ENCODE peak calls at places on chromosomes 13 and 19, in six cellular contexts. J is A549, C is IMR-90, W is SK-N-SH, U is HepG2, Q is GM12878. Y is an unnamed sample.
A peak's percentile ranks its signal among the peaks of the same experiment; 100 is the strongest.

GRCh38 chr13:65985632-65986031 is 1244.5 kb downstream of the PCDH9 start:
- DNase-seq in J (no peak), C (no peak), W (no peak), U (peak; percentile 16), Q (no peak), Y (no peak)

GRCh38 chr13:114151031-114151430 is 18.6 kb upstream of the RASA3 start:
- DNase-seq in J (no peak), C (no peak), W (peak; percentile 7), U (no peak), Q (no peak), Y (no peak)

GRCh38 chr19:56142087-56142787 is 1.1 kb downstream of the ZNF444 start:
- DNase-seq in J (no peak), C (no peak), W (no peak), U (peak; percentile 97), Q (no peak), Y (no peak)

GRCh38 chr19:16564842-16565241 is 7.4 kb downstream of the SLC35E1 start:
- DNase-seq in J (no peak), C (no peak), W (no peak), U (no peak), Q (no peak), Y (peak; percentile 2)

GRCh38 chr13:114106991-114107685 is 25.3 kb downstream of the RASA3 start:
- DNase-seq in J (no peak), C (no peak), W (no peak), U (no peak), Q (no peak), Y (no peak)

GRCh38 chr19:19459707-19460251 is 54.3 kb downstream of the GATAD2A start:
- DNase-seq in J (no peak), C (peak; percentile 87), W (no peak), U (no peak), Q (no peak), Y (no peak)

GRCh38 chr13:21326155-21327030 is 132.7 kb downstream of the ZDHHC20 start:
- DNase-seq in J (no peak), C (peak; percentile 46), W (peak; percentile 70), U (no peak), Q (no peak), Y (no peak)

GRCh38 chr13:53920916-53921315 is 892.3 kb downstream of the OLFM4 start:
- DNase-seq in J (no peak), C (no peak), W (no peak), U (no peak), Q (no peak), Y (no peak)

GRCh38 chr19:10670187-10670586 is 16.0 kb downstream of the ILF3 start:
- DNase-seq in J (no peak), C (no peak), W (no peak), U (no peak), Q (no peak), Y (no peak)

GRCh38 chr19:52945652-52946321 is 16.9 kb downstream of the ZNF816 start:
- DNase-seq in J (no peak), C (no peak), W (no peak), U (no peak), Q (no peak), Y (no peak)

GRCh38 chr13:36904219-36904618 is 15.8 kb downstream of the SMAD9 start:
- DNase-seq in J (no peak), C (no peak), W (no peak), U (no peak), Q (no peak), Y (no peak)

GRCh38 chr13:81762449-81762848 is 1421.5 kb upstream of the SPRY2 start:
- DNase-seq in J (no peak), C (no peak), W (no peak), U (no peak), Q (no peak), Y (no peak)

GRCh38 chr19:13089139-13089856 is 13.4 kb downstream of the LYL1 start:
- DNase-seq in J (peak; percentile 67), C (no peak), W (peak; percentile 73), U (peak; percentile 30), Q (no peak), Y (peak; percentile 56)

GRCh38 chr19:53172892-53173291 is 14.0 kb upstream of the ZNF347 start:
- DNase-seq in J (no peak), C (peak; percentile 48), W (no peak), U (peak; percentile 12), Q (no peak), Y (peak; percentile 19)

GRCh38 chr13:32938907-32939306 is 77.3 kb upstream of the KL start:
- DNase-seq in J (no peak), C (peak; percentile 61), W (no peak), U (no peak), Q (no peak), Y (no peak)

GRCh38 chr19:19657397-19657783 is 6.1 kb downstream of the ATP13A1 start:
- DNase-seq in J (no peak), C (no peak), W (peak; percentile 54), U (no peak), Q (no peak), Y (no peak)

GRCh38 chr13:43058318-43058674 is 34.9 kb downstream of the DNAJC15 start:
- DNase-seq in J (peak; percentile 16), C (peak; percentile 62), W (no peak), U (peak; percentile 46), Q (no peak), Y (no peak)

GRCh38 chr13:43407023-43407581 is 379.7 kb downstream of the ENOX1 start:
- DNase-seq in J (no peak), C (no peak), W (no peak), U (no peak), Q (no peak), Y (no peak)

GRCh38 chr19:35862528-35862927 is 5.8 kb downstream of the KIRREL2 start:
- DNase-seq in J (no peak), C (no peak), W (no peak), U (peak; percentile 42), Q (no peak), Y (no peak)
- TF ChIP-seq SMC3 in J (no peak), C (no peak), W (no peak), U (no peak), Q (no peak), Y (no peak)

DNA sequence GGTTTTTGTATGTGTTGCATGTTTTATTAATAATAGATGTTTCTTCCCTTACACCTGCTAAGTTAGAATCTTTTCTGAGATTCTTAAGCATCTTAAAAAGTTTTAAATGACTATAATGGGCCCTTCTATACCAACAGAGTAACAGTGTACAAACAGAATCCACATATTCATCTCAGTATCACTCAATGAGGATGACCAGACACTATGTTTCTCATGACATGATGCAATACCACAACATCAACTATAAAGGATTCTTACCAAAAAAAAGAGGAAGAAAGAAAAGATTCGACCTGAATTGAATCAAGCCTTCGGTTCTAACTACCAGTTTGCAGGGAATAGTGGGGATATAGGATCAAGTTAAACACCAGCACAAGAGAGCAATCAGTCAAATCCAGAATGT is 56.5 kb downstream of the INTS6 start:
- DNase-seq in J (no peak), C (peak; percentile 33), W (no peak), U (no peak), Q (no peak), Y (no peak)
- TF ChIP-seq SMC3 in J (no peak), C (no peak), W (no peak), U (no peak), Q (no peak), Y (no peak)

GRCh38 chr13:52128714-52129700 is at the start of gene NEK5:
- DNase-seq in J (peak; percentile 70), C (peak; percentile 25), W (peak; percentile 90), U (peak; percentile 49), Q (no peak), Y (peak; percentile 73)
- TF ChIP-seq SMC3 in J (peak; percentile 69), C (peak; percentile 53), W (peak; percentile 47), U (peak; percentile 36), Q (peak; percentile 38), Y (peak; percentile 60)

DNA sequence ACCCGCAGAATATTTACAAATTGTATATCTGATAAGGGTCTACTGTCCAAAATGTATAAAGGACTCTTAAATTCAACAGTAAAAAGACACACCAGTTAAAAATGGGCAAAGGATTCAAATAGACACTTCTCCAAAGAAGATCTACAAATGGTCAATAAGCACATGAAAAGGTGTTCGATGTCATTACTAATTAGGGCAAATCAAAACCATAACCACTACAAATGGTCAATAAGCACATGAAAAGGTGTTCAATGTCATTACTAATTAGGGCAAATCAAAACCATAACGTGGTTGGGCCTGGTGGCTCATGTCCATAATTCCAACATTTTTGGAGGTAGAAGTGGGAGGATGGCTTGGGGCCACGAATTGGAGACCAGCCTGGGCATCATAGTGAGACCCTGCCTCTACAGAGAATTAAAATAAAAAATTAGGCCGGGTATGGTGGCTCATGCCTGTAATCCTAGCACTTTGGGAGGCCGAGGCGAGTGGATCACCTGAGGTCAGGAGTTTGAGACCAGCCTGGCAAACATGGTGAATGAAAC is 40.5 kb downstream of the ACTN4 start:
- DNase-seq in J (no peak), C (no peak), W (no peak), U (no peak), Q (no peak), Y (no peak)
- TF ChIP-seq SMC3 in J (no peak), C (no peak), W (no peak), U (no peak), Q (no peak), Y (no peak)

GRCh38 chr19:17579523-17580244 is 24.2 kb downstream of the COLGALT1 start:
- DNase-seq in J (peak; percentile 73), C (peak; percentile 26), W (peak; percentile 92), U (no peak), Q (no peak), Y (peak; percentile 86)
- TF ChIP-seq SMC3 in J (no peak), C (no peak), W (no peak), U (no peak), Q (no peak), Y (no peak)

DNA sequence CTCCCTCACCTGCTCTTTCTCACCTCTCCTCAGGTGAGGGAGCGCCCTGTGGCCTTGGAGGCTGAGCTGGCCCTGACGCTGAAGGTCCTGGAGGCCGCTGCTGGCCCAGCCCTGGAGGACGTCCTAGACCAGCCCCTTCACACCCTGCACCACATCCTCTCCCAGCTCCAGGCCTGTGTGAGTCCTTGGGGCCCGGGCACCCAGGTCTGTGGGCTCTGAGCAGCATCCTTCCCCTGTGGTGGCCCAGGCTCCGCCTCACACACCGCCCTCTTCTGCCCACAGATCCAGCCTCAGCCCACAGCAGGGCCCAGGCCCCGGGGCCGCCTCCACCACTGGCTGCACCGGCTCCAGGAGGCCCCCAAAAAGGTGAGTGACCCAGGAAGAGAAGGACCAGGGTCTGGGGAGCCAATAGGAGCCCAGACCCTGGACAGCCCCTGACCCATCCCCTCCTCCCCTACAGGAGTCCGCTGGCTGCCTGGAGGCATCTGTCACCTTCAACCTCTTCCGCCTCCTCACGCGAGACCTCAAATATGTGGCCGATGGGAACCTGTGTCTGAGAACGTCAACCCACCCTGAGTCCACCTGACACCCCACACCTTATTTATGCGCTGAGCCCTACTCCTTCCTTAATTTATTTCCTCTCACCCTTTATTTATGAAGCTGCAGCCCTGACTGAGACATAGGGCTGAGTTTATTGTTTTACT is 1.9 kb downstream of the IFNL1 start:
- DNase-seq in J (no peak), C (no peak), W (no peak), U (no peak), Q (no peak), Y (no peak)
- TF ChIP-seq SMC3 in J (no peak), C (no peak), W (no peak), U (no peak), Q (no peak), Y (no peak)

Y was measured in K562.